ENCODE peak calls at places on chromosomes 5 and 9, in five cellular contexts. One of them, this sample, is unnamed.

GRCh38 chr9:122058051-122058450 is 35.1 kb downstream of the TTLL11 start:
- DNase-seq in RWPE1: no peak
- DNase-seq in A549: no peak
- DNase-seq in neuronal stem cell: no peak
- DNase-seq in effector memory CD4-positive, alpha-beta T cell: no peak
- DNase-seq in this sample: peak

GRCh38 chr9:121685146-121685794 is 33.8 kb downstream of the DAB2IP start:
- DNase-seq in RWPE1: no peak
- DNase-seq in A549: no peak
- DNase-seq in neuronal stem cell: no peak
- DNase-seq in effector memory CD4-positive, alpha-beta T cell: no peak
- DNase-seq in this sample: no peak

GRCh38 chr5:65192326-65192725 is 289.4 kb downstream of the ADAMTS6 start:
- DNase-seq in RWPE1: no peak
- DNase-seq in A549: no peak
- DNase-seq in neuronal stem cell: no peak
- DNase-seq in effector memory CD4-positive, alpha-beta T cell: no peak
- DNase-seq in this sample: no peak

GRCh38 chr9:106619211-106619610 is 243.8 kb upstream of the ZNF462 start:
- DNase-seq in RWPE1: peak
- DNase-seq in A549: no peak
- DNase-seq in neuronal stem cell: no peak
- DNase-seq in effector memory CD4-positive, alpha-beta T cell: no peak
- DNase-seq in this sample: no peak

GRCh38 chr5:147188200-147189108 is 46.4 kb upstream of the STK32A start:
- DNase-seq in RWPE1: peak
- DNase-seq in A549: peak
- DNase-seq in neuronal stem cell: peak
- DNase-seq in effector memory CD4-positive, alpha-beta T cell: no peak
- DNase-seq in this sample: peak

GRCh38 chr5:73938280-73938937 is 312.4 kb downstream of the ARHGEF28 start:
- DNase-seq in RWPE1: peak
- DNase-seq in A549: peak
- DNase-seq in neuronal stem cell: no peak
- DNase-seq in effector memory CD4-positive, alpha-beta T cell: no peak
- DNase-seq in this sample: no peak

GRCh38 chr5:136155769-136156168 is 23.1 kb downstream of the SMAD5 start:
- DNase-seq in RWPE1: no peak
- DNase-seq in A549: no peak
- DNase-seq in neuronal stem cell: no peak
- DNase-seq in effector memory CD4-positive, alpha-beta T cell: no peak
- DNase-seq in this sample: no peak

GRCh38 chr5:1376921-1377320 is 32.0 kb upstream of the CLPTM1L start:
- DNase-seq in RWPE1: no peak
- DNase-seq in A549: no peak
- DNase-seq in neuronal stem cell: no peak
- DNase-seq in effector memory CD4-positive, alpha-beta T cell: no peak
- DNase-seq in this sample: no peak

GRCh38 chr5:153807796-153808195 is 230.9 kb downstream of the FAM114A2 start:
- DNase-seq in RWPE1: no peak
- DNase-seq in A549: no peak
- DNase-seq in neuronal stem cell: peak
- DNase-seq in effector memory CD4-positive, alpha-beta T cell: no peak
- DNase-seq in this sample: peak

GRCh38 chr9:123684393-123685149 is 245.4 kb downstream of the DENND1A start:
- DNase-seq in RWPE1: no peak
- DNase-seq in A549: no peak
- DNase-seq in neuronal stem cell: no peak
- DNase-seq in effector memory CD4-positive, alpha-beta T cell: no peak
- DNase-seq in this sample: no peak

GRCh38 chr9:93345630-93346239 is 105.8 kb upstream of the FAM120A start:
- DNase-seq in RWPE1: no peak
- DNase-seq in A549: no peak
- DNase-seq in neuronal stem cell: peak
- DNase-seq in effector memory CD4-positive, alpha-beta T cell: no peak
- DNase-seq in this sample: no peak

GRCh38 chr9:132798817-132799790 is 79.0 kb downstream of the AK8 start:
- DNase-seq in RWPE1: no peak
- DNase-seq in A549: no peak
- DNase-seq in neuronal stem cell: no peak
- DNase-seq in effector memory CD4-positive, alpha-beta T cell: no peak
- DNase-seq in this sample: peak

DNA sequence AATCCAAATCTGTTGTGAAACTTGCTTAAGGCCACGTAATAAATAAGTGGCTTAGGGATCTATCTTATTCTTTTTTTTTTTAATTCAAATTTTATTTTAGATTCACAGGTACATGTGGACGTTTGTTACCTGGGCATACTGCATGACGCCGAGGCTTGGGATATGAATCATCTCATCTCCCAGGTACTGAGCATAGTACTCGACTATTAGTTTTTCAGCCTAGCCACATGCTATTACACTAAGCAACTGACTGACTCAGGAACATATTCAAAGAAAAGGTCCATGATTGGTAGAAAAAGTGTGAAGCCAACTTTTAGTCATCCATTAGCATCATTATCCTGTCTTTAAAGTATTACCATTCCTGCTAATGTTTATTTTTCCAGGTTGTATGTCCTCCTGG is 1103.5 kb upstream of the DMAC1 start:
- DNase-seq in RWPE1: no peak
- DNase-seq in A549: no peak
- DNase-seq in neuronal stem cell: no peak
- DNase-seq in effector memory CD4-positive, alpha-beta T cell: no peak
- DNase-seq in this sample: no peak
- H3K27ac ChIP-seq in RWPE1: no peak
- H3K27ac ChIP-seq in A549: no peak
- H3K27ac ChIP-seq in neuronal stem cell: no peak
- H3K27ac ChIP-seq in effector memory CD4-positive, alpha-beta T cell: no peak
- H3K27ac ChIP-seq in this sample: no peak

GRCh38 chr9:81565609-81566008 is 123.7 kb downstream of the TLE1 start:
- DNase-seq in RWPE1: no peak
- DNase-seq in A549: no peak
- DNase-seq in neuronal stem cell: no peak
- DNase-seq in effector memory CD4-positive, alpha-beta T cell: no peak
- DNase-seq in this sample: no peak
- H3K27ac ChIP-seq in RWPE1: no peak
- H3K27ac ChIP-seq in A549: peak
- H3K27ac ChIP-seq in neuronal stem cell: no peak
- H3K27ac ChIP-seq in effector memory CD4-positive, alpha-beta T cell: no peak
- H3K27ac ChIP-seq in this sample: no peak

GRCh38 chr5:4036861-4037260 is 441.2 kb downstream of the IRX1 start:
- DNase-seq in RWPE1: no peak
- DNase-seq in A549: no peak
- DNase-seq in neuronal stem cell: no peak
- DNase-seq in effector memory CD4-positive, alpha-beta T cell: no peak
- DNase-seq in this sample: no peak
- H3K27ac ChIP-seq in RWPE1: no peak
- H3K27ac ChIP-seq in A549: no peak
- H3K27ac ChIP-seq in neuronal stem cell: no peak
- H3K27ac ChIP-seq in effector memory CD4-positive, alpha-beta T cell: no peak
- H3K27ac ChIP-seq in this sample: no peak

DNA sequence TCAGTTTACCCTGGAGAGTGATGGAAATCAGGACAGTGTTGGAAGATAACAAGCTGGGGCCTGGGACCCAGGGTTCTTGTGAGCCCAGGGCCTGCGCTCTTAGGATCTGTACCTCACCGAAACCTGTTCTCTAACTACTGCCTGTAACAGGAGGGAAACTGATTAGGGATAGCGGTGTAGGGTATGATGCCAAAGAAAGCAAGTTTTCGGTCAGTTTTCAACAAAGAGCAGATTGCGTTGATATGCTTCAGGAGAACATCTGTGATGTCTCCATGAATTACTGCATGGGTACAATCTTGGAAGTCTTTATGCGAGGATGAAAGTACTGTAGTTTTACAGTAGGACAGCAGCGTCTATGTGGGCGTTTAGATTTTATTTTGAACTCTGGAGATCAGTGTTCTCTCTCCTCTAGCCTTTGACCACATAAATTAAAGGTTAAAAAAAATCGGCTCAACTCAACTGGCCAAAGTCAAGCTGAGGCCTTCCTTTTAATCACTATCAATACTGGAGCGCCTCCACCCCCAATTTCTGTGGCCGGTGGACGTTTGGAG is 3.1 kb downstream of the NFIL3 start:
- DNase-seq in RWPE1: peak
- DNase-seq in A549: no peak
- DNase-seq in neuronal stem cell: no peak
- DNase-seq in effector memory CD4-positive, alpha-beta T cell: no peak
- DNase-seq in this sample: no peak
- H3K27ac ChIP-seq in RWPE1: peak
- H3K27ac ChIP-seq in A549: peak
- H3K27ac ChIP-seq in neuronal stem cell: no peak
- H3K27ac ChIP-seq in effector memory CD4-positive, alpha-beta T cell: no peak
- H3K27ac ChIP-seq in this sample: peak